ENCODE peak calls at places on chromosomes 1 and 21, in ten cellular contexts. O is coronary artery; A is pancreas; K is AG20443; Q is heart left ventricle; N is stimulated activated CD8-positive, alpha-beta memory T cell treated with anti-CD3 and anti-CD28 coated beads, Interleukin-15, amount 100 ng/mL, for 1 hour; I is activated CD4-positive, alpha-beta T cell treated with anti-CD3 and anti-CD28 coated beads for 24 hours; X is ELR; R is iPS-NIHi11; H is HS-27A. P is an unnamed sample.

GRCh38 chr1:167904641-167905040 is 9.3 kb downstream of the ADCY10 start:
- DNase-seq in O (no peak), A (no peak), K (peak), Q (no peak), N (no peak), I (no peak), X (peak), R (no peak), H (peak), P (no peak)

GRCh38 chr1:198563578-198563977 is 23.1 kb upstream of the ATP6V1G3 start:
- DNase-seq in O (no peak), A (no peak), K (peak), Q (no peak), N (no peak), I (no peak), X (peak), R (peak), H (no peak), P (no peak)

GRCh38 chr1:36721261-36721660 is 238.5 kb upstream of the CSF3R start:
- DNase-seq in O (no peak), A (no peak), K (no peak), Q (no peak), N (no peak), I (no peak), X (no peak), R (no peak), H (no peak), P (no peak)

GRCh38 chr1:41568204-41568603 is 83.7 kb upstream of the EDN2 start:
- DNase-seq in O (no peak), A (no peak), K (no peak), Q (no peak), N (no peak), I (no peak), X (no peak), R (no peak), H (no peak), P (no peak)

GRCh38 chr1:169511339-169512028 is 25.7 kb upstream of the SLC19A2 start:
- DNase-seq in O (no peak), A (no peak), K (peak), Q (no peak), N (no peak), I (no peak), X (peak), R (no peak), H (peak), P (no peak)

GRCh38 chr1:204670152-204670927 is 15.2 kb downstream of the LRRN2 start:
- DNase-seq in O (no peak), A (no peak), K (peak), Q (no peak), N (no peak), I (no peak), X (peak), R (no peak), H (no peak), P (no peak)

GRCh38 chr1:55584521-55585401 is 369.6 kb upstream of the USP24 start:
- DNase-seq in O (no peak), A (no peak), K (peak), Q (no peak), N (no peak), I (no peak), X (peak), R (peak), H (no peak), P (no peak)

GRCh38 chr21:38349111-38349746 is 92.4 kb downstream of the KCNJ15 start:
- DNase-seq in O (peak), A (no peak), K (no peak), Q (no peak), N (no peak), I (no peak), X (no peak), R (no peak), H (no peak), P (no peak)

GRCh38 chr1:17009706-17010105 is 2.0 kb downstream of the ATP13A2 start:
- DNase-seq in O (no peak), A (no peak), K (peak), Q (no peak), N (no peak), I (no peak), X (no peak), R (no peak), H (no peak), P (no peak)

GRCh38 chr1:42442641-42443040 is 13.2 kb downstream of the ZMYND12 start:
- DNase-seq in O (no peak), A (no peak), K (no peak), Q (no peak), N (no peak), I (no peak), X (no peak), R (no peak), H (no peak), P (no peak)

GRCh38 chr1:43705334-43705733 is 2.0 kb upstream of the ST3GAL3 start:
- DNase-seq in O (no peak), A (no peak), K (no peak), Q (no peak), N (no peak), I (no peak), X (no peak), R (no peak), H (no peak), P (no peak)

GRCh38 chr1:203152158-203153034 is 23.2 kb downstream of the MYBPH start:
- DNase-seq in O (no peak), A (no peak), K (no peak), Q (no peak), N (no peak), I (no peak), X (peak), R (no peak), H (no peak), P (no peak)

GRCh38 chr1:156122519-156123355 is 8.2 kb downstream of the LMNA start:
- DNase-seq in O (peak), A (peak), K (no peak), Q (peak), N (no peak), I (no peak), X (peak), R (no peak), H (peak), P (no peak)

GRCh38 chr21:31078796-31079195 is 40.5 kb upstream of the KRTAP19-8 start:
- DNase-seq in O (no peak), A (no peak), K (no peak), Q (no peak), N (no peak), I (no peak), X (no peak), R (no peak), H (no peak), P (no peak)

GRCh38 chr1:57079454-57080157 is 113.8 kb upstream of the C8B start:
- DNase-seq in O (no peak), A (no peak), K (no peak), Q (no peak), N (no peak), I (no peak), X (no peak), R (peak), H (no peak), P (no peak)